ENCODE peak calls at places on chromosomes 1 and 21, in five cellular contexts. One of them, this sample, is unnamed. For H4K20me1, the result is how much of the 10 kb centered on the place peaks cover.

GRCh38 chr1:110235839-110236682 is 25.9 kb downstream of the KCNC4 start:
- DNase-seq in H9: no peak
- DNase-seq in PC-3: peak
- DNase-seq in neural progenitor cell: no peak
- DNase-seq in mammary epithelial cell: peak
- DNase-seq in this sample: peak

GRCh38 chr1:24413350-24414163 is at the start of gene STPG1:
- DNase-seq in H9: peak
- DNase-seq in PC-3: peak
- DNase-seq in neural progenitor cell: peak
- DNase-seq in mammary epithelial cell: peak
- DNase-seq in this sample: peak

GRCh38 chr1:65429806-65430205 is 9.3 kb downstream of the LEPR start:
- DNase-seq in H9: no peak
- DNase-seq in PC-3: peak
- DNase-seq in neural progenitor cell: no peak
- DNase-seq in mammary epithelial cell: peak
- DNase-seq in this sample: peak

GRCh38 chr1:4755301-4756183 is 101.1 kb downstream of the AJAP1 start:
- DNase-seq in H9: peak
- DNase-seq in PC-3: no peak
- DNase-seq in neural progenitor cell: peak
- DNase-seq in mammary epithelial cell: no peak
- DNase-seq in this sample: no peak

GRCh38 chr1:180160362-180160761 is 5.7 kb downstream of the QSOX1 start:
- DNase-seq in H9: no peak
- DNase-seq in PC-3: no peak
- DNase-seq in neural progenitor cell: no peak
- DNase-seq in mammary epithelial cell: no peak
- DNase-seq in this sample: no peak

GRCh38 chr1:15243275-15244043 is 3.6 kb upstream of the FHAD1 start:
- DNase-seq in H9: no peak
- DNase-seq in PC-3: no peak
- DNase-seq in neural progenitor cell: no peak
- DNase-seq in mammary epithelial cell: no peak
- DNase-seq in this sample: no peak

GRCh38 chr1:233244183-233244582 is 51.3 kb downstream of the PCNX2 start:
- DNase-seq in H9: no peak
- DNase-seq in PC-3: peak
- DNase-seq in neural progenitor cell: no peak
- DNase-seq in mammary epithelial cell: no peak
- DNase-seq in this sample: no peak

GRCh38 chr21:36388835-36389234 is 3.6 kb downstream of the CHAF1B start:
- DNase-seq in H9: peak
- DNase-seq in PC-3: no peak
- DNase-seq in neural progenitor cell: peak
- DNase-seq in mammary epithelial cell: peak
- DNase-seq in this sample: no peak

GRCh38 chr1:218400624-218401023 is 55.5 kb downstream of the TGFB2 start:
- DNase-seq in H9: no peak
- DNase-seq in PC-3: no peak
- DNase-seq in neural progenitor cell: no peak
- DNase-seq in mammary epithelial cell: no peak
- DNase-seq in this sample: no peak

GRCh38 chr1:93612510-93612909 is 69.1 kb downstream of the BCAR3 start:
- DNase-seq in H9: no peak
- DNase-seq in PC-3: no peak
- DNase-seq in neural progenitor cell: no peak
- DNase-seq in mammary epithelial cell: no peak
- DNase-seq in this sample: no peak
- H4K20me1 ChIP-seq in H9: under half
- H4K20me1 ChIP-seq in PC-3: half or more
- H4K20me1 ChIP-seq in neural progenitor cell: under half
- H4K20me1 ChIP-seq in mammary epithelial cell: under half
- H4K20me1 ChIP-seq in this sample: half or more

GRCh38 chr1:203813581-203814341 is 18.3 kb downstream of the ZBED6 start:
- DNase-seq in H9: no peak
- DNase-seq in PC-3: no peak
- DNase-seq in neural progenitor cell: no peak
- DNase-seq in mammary epithelial cell: no peak
- DNase-seq in this sample: no peak

GRCh38 chr1:203823306-203823705 is 27.9 kb downstream of the ZBED6 start:
- DNase-seq in H9: no peak
- DNase-seq in PC-3: no peak
- DNase-seq in neural progenitor cell: no peak
- DNase-seq in mammary epithelial cell: no peak
- DNase-seq in this sample: no peak

GRCh38 chr1:203818399-203818798 is 23.0 kb downstream of the ZBED6 start:
- DNase-seq in H9: no peak
- DNase-seq in PC-3: no peak
- DNase-seq in neural progenitor cell: no peak
- DNase-seq in mammary epithelial cell: no peak
- DNase-seq in this sample: no peak
- H4K20me1 ChIP-seq in H9: under half
- H4K20me1 ChIP-seq in PC-3: under half
- H4K20me1 ChIP-seq in neural progenitor cell: under half
- H4K20me1 ChIP-seq in mammary epithelial cell: under half
- H4K20me1 ChIP-seq in this sample: half or more

GRCh38 chr1:235259133-235259778 is 68.7 kb downstream of the ARID4B start:
- DNase-seq in H9: no peak
- DNase-seq in PC-3: no peak
- DNase-seq in neural progenitor cell: no peak
- DNase-seq in mammary epithelial cell: no peak
- DNase-seq in this sample: no peak
- H4K20me1 ChIP-seq in H9: under half
- H4K20me1 ChIP-seq in PC-3: under half
- H4K20me1 ChIP-seq in neural progenitor cell: half or more
- H4K20me1 ChIP-seq in mammary epithelial cell: under half
- H4K20me1 ChIP-seq in this sample: under half

GRCh38 chr1:9340864-9341263 is 48.2 kb downstream of the SPSB1 start:
- DNase-seq in H9: no peak
- DNase-seq in PC-3: no peak
- DNase-seq in neural progenitor cell: no peak
- DNase-seq in mammary epithelial cell: no peak
- DNase-seq in this sample: no peak

GRCh38 chr1:9338354-9339250 is 45.9 kb downstream of the SPSB1 start:
- DNase-seq in H9: no peak
- DNase-seq in PC-3: no peak
- DNase-seq in neural progenitor cell: no peak
- DNase-seq in mammary epithelial cell: no peak
- DNase-seq in this sample: no peak

GRCh38 chr1:9343269-9343668 is 50.6 kb downstream of the SPSB1 start:
- DNase-seq in H9: no peak
- DNase-seq in PC-3: no peak
- DNase-seq in neural progenitor cell: no peak
- DNase-seq in mammary epithelial cell: no peak
- DNase-seq in this sample: no peak

GRCh38 chr1:9340172-9340854 is 47.6 kb downstream of the SPSB1 start:
- DNase-seq in H9: no peak
- DNase-seq in PC-3: no peak
- DNase-seq in neural progenitor cell: no peak
- DNase-seq in mammary epithelial cell: peak
- DNase-seq in this sample: no peak

DNA sequence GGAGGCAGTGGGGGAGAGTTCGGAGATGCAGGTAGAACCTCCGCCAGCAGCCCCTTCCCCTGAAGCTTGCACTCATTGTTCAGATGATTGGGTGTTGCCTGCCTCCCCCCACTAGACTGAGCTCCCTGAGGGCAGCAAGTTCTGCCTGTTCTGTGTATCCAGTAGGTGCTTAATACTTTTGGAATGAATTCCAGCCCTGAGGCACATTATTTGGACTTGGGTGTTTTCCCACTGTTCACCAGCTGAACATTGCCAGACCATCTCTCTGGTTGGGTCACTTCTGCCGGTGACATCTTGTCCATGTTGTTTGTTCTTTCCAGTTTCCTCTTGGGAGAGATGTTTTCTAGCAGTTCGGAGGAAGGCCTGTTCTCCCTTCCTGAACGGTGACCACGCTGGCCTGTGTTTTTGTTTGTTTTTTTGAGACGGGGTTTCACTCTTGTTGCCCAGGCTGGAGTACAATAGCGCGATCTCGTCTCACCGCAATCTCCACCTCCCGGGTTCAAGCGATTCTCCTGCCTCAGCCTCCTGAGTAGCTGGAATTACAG is 48.7 kb downstream of the SPSB1 start:
- DNase-seq in H9: no peak
- DNase-seq in PC-3: no peak
- DNase-seq in neural progenitor cell: no peak
- DNase-seq in mammary epithelial cell: no peak
- DNase-seq in this sample: no peak
- H4K20me1 ChIP-seq in H9: under half
- H4K20me1 ChIP-seq in PC-3: under half
- H4K20me1 ChIP-seq in neural progenitor cell: under half
- H4K20me1 ChIP-seq in mammary epithelial cell: under half
- H4K20me1 ChIP-seq in this sample: under half

GRCh38 chr1:117732065-117732789 is 126.4 kb downstream of the TENT5C start:
- DNase-seq in H9: no peak
- DNase-seq in PC-3: no peak
- DNase-seq in neural progenitor cell: no peak
- DNase-seq in mammary epithelial cell: no peak
- DNase-seq in this sample: no peak
- H4K20me1 ChIP-seq in H9: under half
- H4K20me1 ChIP-seq in PC-3: under half
- H4K20me1 ChIP-seq in neural progenitor cell: under half
- H4K20me1 ChIP-seq in mammary epithelial cell: under half
- H4K20me1 ChIP-seq in this sample: under half

GRCh38 chr1:90357980-90358379 is 359.1 kb downstream of the BARHL2 start:
- DNase-seq in H9: no peak
- DNase-seq in PC-3: no peak
- DNase-seq in neural progenitor cell: no peak
- DNase-seq in mammary epithelial cell: peak
- DNase-seq in this sample: no peak

GRCh38 chr1:90356101-90356500 is 361.0 kb downstream of the BARHL2 start:
- DNase-seq in H9: no peak
- DNase-seq in PC-3: no peak
- DNase-seq in neural progenitor cell: no peak
- DNase-seq in mammary epithelial cell: no peak
- DNase-seq in this sample: no peak

GRCh38 chr1:90358448-90358847 is 358.7 kb downstream of the BARHL2 start:
- DNase-seq in H9: no peak
- DNase-seq in PC-3: no peak
- DNase-seq in neural progenitor cell: no peak
- DNase-seq in mammary epithelial cell: no peak
- DNase-seq in this sample: no peak

GRCh38 chr1:90359994-90360393 is 357.1 kb downstream of the BARHL2 start:
- DNase-seq in H9: no peak
- DNase-seq in PC-3: no peak
- DNase-seq in neural progenitor cell: no peak
- DNase-seq in mammary epithelial cell: no peak
- DNase-seq in this sample: no peak

GRCh38 chr1:90356991-90357390 is 360.1 kb downstream of the BARHL2 start:
- DNase-seq in H9: no peak
- DNase-seq in PC-3: no peak
- DNase-seq in neural progenitor cell: no peak
- DNase-seq in mammary epithelial cell: no peak
- DNase-seq in this sample: no peak
- H4K20me1 ChIP-seq in H9: under half
- H4K20me1 ChIP-seq in PC-3: under half
- H4K20me1 ChIP-seq in neural progenitor cell: under half
- H4K20me1 ChIP-seq in mammary epithelial cell: under half
- H4K20me1 ChIP-seq in this sample: under half

GRCh38 chr1:112636597-112637256 is 17.1 kb downstream of the CAPZA1 start:
- DNase-seq in H9: no peak
- DNase-seq in PC-3: peak
- DNase-seq in neural progenitor cell: no peak
- DNase-seq in mammary epithelial cell: no peak
- DNase-seq in this sample: no peak

GRCh38 chr1:112633628-112634027 is 14.0 kb downstream of the CAPZA1 start:
- DNase-seq in H9: no peak
- DNase-seq in PC-3: no peak
- DNase-seq in neural progenitor cell: no peak
- DNase-seq in mammary epithelial cell: no peak
- DNase-seq in this sample: no peak

GRCh38 chr1:112638109-112638426 is 18.4 kb downstream of the CAPZA1 start:
- DNase-seq in H9: no peak
- DNase-seq in PC-3: peak
- DNase-seq in neural progenitor cell: no peak
- DNase-seq in mammary epithelial cell: peak
- DNase-seq in this sample: no peak

GRCh38 chr1:112634367-112634766 is 14.7 kb downstream of the CAPZA1 start:
- DNase-seq in H9: no peak
- DNase-seq in PC-3: no peak
- DNase-seq in neural progenitor cell: no peak
- DNase-seq in mammary epithelial cell: no peak
- DNase-seq in this sample: no peak

GRCh38 chr1:112637257-112638108 is 17.9 kb downstream of the CAPZA1 start:
- DNase-seq in H9: no peak
- DNase-seq in PC-3: peak
- DNase-seq in neural progenitor cell: no peak
- DNase-seq in mammary epithelial cell: peak
- DNase-seq in this sample: peak
- H4K20me1 ChIP-seq in H9: under half
- H4K20me1 ChIP-seq in PC-3: half or more
- H4K20me1 ChIP-seq in neural progenitor cell: half or more
- H4K20me1 ChIP-seq in mammary epithelial cell: under half
- H4K20me1 ChIP-seq in this sample: half or more

GRCh38 chr1:19385869-19386591 is 73.9 kb downstream of the SLC66A1 start:
- DNase-seq in H9: no peak
- DNase-seq in PC-3: no peak
- DNase-seq in neural progenitor cell: no peak
- DNase-seq in mammary epithelial cell: no peak
- DNase-seq in this sample: no peak

GRCh38 chr1:19388980-19389379 is 76.9 kb downstream of the SLC66A1 start:
- DNase-seq in H9: no peak
- DNase-seq in PC-3: no peak
- DNase-seq in neural progenitor cell: no peak
- DNase-seq in mammary epithelial cell: peak
- DNase-seq in this sample: no peak

GRCh38 chr1:19385236-19385635 is 73.1 kb downstream of the SLC66A1 start:
- DNase-seq in H9: no peak
- DNase-seq in PC-3: no peak
- DNase-seq in neural progenitor cell: no peak
- DNase-seq in mammary epithelial cell: no peak
- DNase-seq in this sample: no peak

GRCh38 chr1:19384772-19385187 is 72.7 kb downstream of the SLC66A1 start:
- DNase-seq in H9: no peak
- DNase-seq in PC-3: no peak
- DNase-seq in neural progenitor cell: no peak
- DNase-seq in mammary epithelial cell: no peak
- DNase-seq in this sample: no peak

DNA sequence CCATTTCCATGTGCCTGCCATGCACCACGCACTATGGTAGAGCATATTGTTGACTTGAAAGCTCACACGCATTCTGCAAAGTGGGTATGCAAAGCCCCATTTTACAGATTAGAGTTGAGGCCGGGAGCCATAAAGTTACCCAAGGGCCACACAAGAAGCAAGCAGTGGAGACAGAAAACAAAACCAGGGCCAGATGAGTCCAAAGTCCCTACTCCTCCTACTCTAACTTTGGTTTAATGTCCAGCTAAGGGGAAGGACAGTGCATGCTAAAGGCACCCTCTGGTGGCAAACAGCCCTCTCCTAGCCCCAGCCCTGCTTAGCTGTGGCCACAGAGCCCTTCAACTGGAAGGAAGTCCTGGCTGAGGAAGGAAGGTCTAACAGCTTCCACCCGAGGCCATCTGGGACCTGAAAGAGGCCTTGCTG is 74.9 kb downstream of the SLC66A1 start:
- DNase-seq in H9: no peak
- DNase-seq in PC-3: no peak
- DNase-seq in neural progenitor cell: no peak
- DNase-seq in mammary epithelial cell: no peak
- DNase-seq in this sample: no peak
- H4K20me1 ChIP-seq in H9: under half
- H4K20me1 ChIP-seq in PC-3: under half
- H4K20me1 ChIP-seq in neural progenitor cell: under half
- H4K20me1 ChIP-seq in mammary epithelial cell: under half
- H4K20me1 ChIP-seq in this sample: under half